ENCODE peak calls at places on chromosomes 7 and 10, in five cellular contexts. O is GM12892, H is K562, R is HepG2, V is H1. X is an unnamed sample.

GRCh38 chr7:3598855-3599254 is 297.8 kb downstream of the SDK1 start:
- DNase-seq in O (no peak), V (no peak), R (no peak), H (no peak), X (no peak)

GRCh38 chr10:43610636-43611035 is 4.4 kb downstream of the ZNF485 start:
- DNase-seq in V (no peak), H (no peak), R (no peak), O (no peak), X (no peak)

GRCh38 chr7:100588438-100588837 is 2.3 kb downstream of the FBXO24 start:
- DNase-seq in O (no peak), R (no peak), V (no peak), H (peak; percentile 50), X (no peak)

GRCh38 chr10:97888641-97889262 is 39.1 kb downstream of the GOLGA7B start:
- DNase-seq in H (no peak), V (peak; percentile 36), R (no peak), O (no peak), X (no peak)

GRCh38 chr7:139774376-139774775 is 3.4 kb downstream of the HIPK2 start:
- DNase-seq in H (no peak), V (no peak), O (no peak), R (no peak), X (no peak)

GRCh38 chr10:72105098-72105475 is 16.7 kb upstream of the SPOCK2 start:
- DNase-seq in V (no peak), H (no peak), O (no peak), R (no peak), X (no peak)

GRCh38 chr10:107443817-107444216 is 279.3 kb upstream of the SORCS1 start:
- DNase-seq in O (no peak), R (no peak), V (no peak), H (no peak), X (no peak)

GRCh38 chr10:118465300-118465874 is 123.3 kb upstream of the FAM204A start:
- DNase-seq in O (no peak), V (no peak), H (no peak), R (no peak), X (no peak)

GRCh38 chr7:54877683-54878082 is 118.7 kb upstream of the SEC61G start:
- DNase-seq in V (no peak), H (no peak), O (no peak), R (peak; percentile 24), X (no peak)

GRCh38 chr10:113228570-113228969 is 278.5 kb downstream of the TCF7L2 start:
- DNase-seq in O (no peak), H (no peak), R (no peak), V (no peak), X (no peak)

GRCh38 chr10:99548041-99548530 is 15.3 kb downstream of the NKX2-3 start:
- DNase-seq in V (no peak), H (no peak), R (peak; percentile 32), O (no peak), X (no peak)

GRCh38 chr10:68598978-68599753 is 39.0 kb downstream of the TET1 start:
- DNase-seq in O (no peak), H (peak; percentile 45), R (peak; percentile 56), V (no peak), X (no peak)

GRCh38 chr7:83321011-83321410 is 158.3 kb upstream of the PCLO start:
- DNase-seq in V (no peak), H (no peak), R (no peak), O (no peak), X (no peak)

DNA sequence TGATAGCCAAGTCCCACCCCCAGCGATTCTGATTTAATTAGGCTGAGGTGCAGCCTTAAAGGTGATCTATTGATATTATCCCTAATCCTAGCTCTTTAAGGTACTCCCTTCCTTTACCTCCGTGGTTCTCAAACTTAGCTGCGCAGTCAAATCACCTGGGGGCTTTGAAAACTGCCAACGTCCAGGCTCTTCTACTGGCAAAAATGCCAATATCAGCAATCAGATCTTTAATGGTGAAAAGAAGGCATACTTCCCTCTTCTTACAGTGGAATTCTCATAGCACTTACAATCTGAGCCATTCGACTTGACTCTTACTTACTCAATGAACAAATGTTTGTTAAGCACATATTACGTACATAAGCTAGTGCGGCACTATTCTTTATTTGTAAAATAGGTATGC is 704 bp upstream of the SLC35B4 start:
- DNase-seq in H (no peak), O (no peak), V (no peak), R (no peak), X (no peak)
- TF ChIP-seq TAF1 in H (no peak), O (no peak), V (no peak), R (no peak), X (no peak)

DNA sequence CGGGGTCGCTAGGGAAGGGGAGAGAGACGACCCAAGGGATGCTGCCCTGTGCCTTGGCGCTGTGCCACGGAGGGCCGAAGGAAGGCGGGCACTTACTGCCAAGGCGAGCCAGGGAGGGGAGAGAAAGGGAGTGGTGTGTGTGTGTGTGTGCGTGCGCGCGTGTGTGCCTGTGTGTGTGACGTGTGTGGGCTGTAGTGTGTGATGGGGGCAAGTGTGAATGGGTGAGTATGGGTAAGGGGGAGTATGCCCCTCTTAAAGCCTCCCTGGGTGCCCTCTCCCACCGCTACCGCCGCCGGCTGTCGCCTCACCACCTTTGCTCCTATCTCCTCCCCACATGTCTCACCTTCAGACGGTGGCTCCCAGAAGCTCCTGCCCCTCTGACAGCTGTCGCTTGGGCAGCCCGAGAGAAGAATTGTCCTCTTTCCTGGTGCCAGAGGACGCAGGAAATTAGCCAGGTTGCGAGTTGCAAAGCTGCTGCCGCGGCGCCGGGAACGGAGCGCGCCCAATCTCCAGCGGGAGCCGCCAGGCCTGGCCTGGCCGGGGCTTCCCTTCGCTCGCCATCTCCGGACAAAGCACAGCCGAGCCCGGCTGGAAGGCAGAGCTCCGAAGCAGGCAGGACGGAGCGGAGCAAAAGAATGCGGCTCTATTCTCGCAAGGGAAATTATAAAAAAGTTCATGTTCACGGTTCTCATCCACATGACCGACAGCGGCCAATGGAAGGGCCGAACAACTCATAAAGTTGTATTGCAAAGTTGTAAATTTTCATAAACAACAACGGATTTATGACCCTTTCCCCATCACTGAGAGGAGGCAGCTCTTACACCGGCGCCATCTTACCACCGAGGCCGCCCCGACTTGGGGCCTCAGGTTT is at the start of gene HOXA3:
- DNase-seq in O (no peak), V (no peak), R (no peak), H (no peak), X (no peak)
- TF ChIP-seq POLR2A in O (no peak), V (no peak), R (no peak), H (no peak), X (no peak)

GRCh38 chr7:48611993-48612392 is 312.4 kb upstream of the CDC14C start:
- DNase-seq in V (no peak), R (no peak), H (no peak), O (no peak), X (no peak)

GRCh38 chr7:48617988-48618387 is 306.4 kb upstream of the CDC14C start:
- DNase-seq in O (no peak), V (no peak), R (no peak), H (no peak), X (no peak)

DNA sequence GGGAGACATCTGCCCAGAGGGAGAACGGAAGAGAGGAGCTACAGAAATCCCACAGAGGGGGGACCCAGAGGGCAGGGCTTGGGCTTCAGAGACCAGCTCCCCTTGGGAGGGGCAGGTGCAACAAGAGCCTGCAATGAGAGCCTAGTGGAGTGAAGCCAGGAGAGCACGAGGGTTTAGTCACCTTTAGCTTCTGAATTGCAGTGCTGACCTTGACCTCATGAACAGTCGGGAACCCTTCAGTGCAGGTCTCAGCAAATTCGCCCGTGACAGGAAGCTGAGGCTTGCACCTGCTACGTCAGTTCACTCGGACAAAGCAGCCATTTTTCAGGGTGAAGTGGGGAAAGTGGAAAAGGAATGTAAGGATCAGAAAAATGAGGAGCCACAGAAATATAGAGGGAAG is 306.8 kb upstream of the CDC14C start:
- DNase-seq in H (no peak), R (peak; percentile 5), O (no peak), V (no peak), X (no peak)
- TF ChIP-seq TAF1 in H (no peak), R (no peak), O (no peak), V (no peak), X (no peak)

GRCh38 chr7:41820117-41820671 is 117.3 kb upstream of the INHBA start:
- DNase-seq in O (no peak), R (no peak), V (no peak), H (no peak), X (no peak)

GRCh38 chr7:41822259-41822658 is 119.4 kb upstream of the INHBA start:
- DNase-seq in V (no peak), H (no peak), R (no peak), O (no peak), X (no peak)

GRCh38 chr7:41821521-41822213 is 118.8 kb upstream of the INHBA start:
- DNase-seq in O (no peak), H (no peak), R (no peak), V (no peak), X (no peak)

GRCh38 chr7:41817386-41817785 is 114.5 kb upstream of the INHBA start:
- DNase-seq in R (no peak), O (no peak), V (no peak), H (no peak), X (no peak)

GRCh38 chr7:41819645-41820044 is 116.8 kb upstream of the INHBA start:
- DNase-seq in V (no peak), R (no peak), O (no peak), H (no peak), X (no peak)
- TF ChIP-seq POLR2A in V (no peak), R (no peak), O (no peak), H (no peak), X (no peak)

DNA sequence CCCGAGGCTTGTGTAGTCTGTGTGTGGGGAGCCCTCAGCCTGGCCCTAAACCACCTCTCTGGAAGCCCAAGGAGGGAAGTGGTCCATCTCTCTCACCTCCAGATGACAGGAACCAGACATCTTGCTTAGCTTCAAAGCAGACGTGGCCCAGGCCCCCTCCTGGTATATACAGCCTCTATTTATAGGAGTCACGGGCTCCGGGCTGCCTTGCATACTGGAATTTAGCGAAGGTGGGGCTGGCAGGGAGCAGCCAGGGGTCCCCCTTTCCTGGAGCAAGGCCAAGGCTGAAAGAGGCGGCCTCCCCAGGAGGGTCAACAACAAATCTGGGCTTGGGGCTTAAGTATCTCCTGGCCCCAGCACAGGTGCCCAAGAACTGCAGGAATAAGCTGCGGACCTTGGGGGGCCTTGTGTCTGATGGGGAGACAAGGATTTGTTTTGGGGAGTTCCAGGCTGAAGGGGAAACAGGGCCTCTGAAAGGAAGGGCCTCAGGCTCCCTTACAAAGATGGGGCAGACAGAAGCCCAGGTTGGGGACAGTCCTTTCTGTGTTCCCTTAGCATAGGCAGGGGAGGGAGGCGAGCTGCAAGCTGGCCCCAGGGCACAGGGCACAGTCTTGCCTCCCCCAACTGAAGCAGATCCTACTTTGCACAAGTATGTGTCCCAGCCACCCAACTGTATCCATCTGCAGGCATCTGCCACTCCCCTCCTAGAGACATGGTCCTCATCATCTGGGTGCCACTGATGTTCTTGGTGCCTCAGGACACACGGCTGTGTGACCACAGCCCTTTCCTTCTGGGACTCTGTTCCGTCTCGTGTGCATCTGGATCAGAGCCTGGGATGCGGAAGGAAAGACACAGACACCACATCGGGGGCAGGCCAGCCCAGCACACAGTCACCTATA is 11.9 kb downstream of the ZCCHC24 start:
- DNase-seq in R (no peak), O (no peak), V (no peak), H (no peak), X (no peak)
- TF ChIP-seq TAF1 in R (no peak), O (no peak), V (no peak), H (no peak), X (no peak)

GRCh38 chr7:67302113-67303039 is 305.7 kb downstream of the TYW1 start:
- DNase-seq in H (peak; percentile 100), R (peak; percentile 99), V (peak; percentile 91), O (peak; percentile 94), X (peak; percentile 90)
- TF ChIP-seq POLR2A in H (peak; percentile 99), R (peak; percentile 96), V (peak; percentile 93), O (peak; percentile 94), X (peak; percentile 92)